ENCODE peak calls at places on chromosomes 13 and 19, in nine cellular contexts. Q is posterior cingulate gyrus; G is head of caudate nucleus; E is suprapubic skin; N is HFF-Myc; L is mammary epithelial cell; S is stimulated activated naive CD4-positive, alpha-beta T cell treated with Interleukin-2 at 50 U/mL for 16 hours; T is H9; K is M059J. O is an unnamed sample.

GRCh38 chr13:59771272-59771671 is 392.5 kb downstream of the DIAPH3 start:
- DNase-seq in Q (no peak), G (no peak), E (no peak), N (no peak), L (no peak), S (no peak), T (no peak), K (peak), O (no peak)

GRCh38 chr19:48964205-48965032 is 690 bp upstream of the FTL start:
- DNase-seq in Q (no peak), G (peak), E (no peak), N (no peak), L (no peak), S (no peak), T (no peak), K (peak), O (no peak)

GRCh38 chr13:68027311-68027710 is 797.2 kb upstream of the PCDH9 start:
- DNase-seq in Q (no peak), G (no peak), E (no peak), N (no peak), L (no peak), S (no peak), T (no peak), K (no peak), O (no peak)

GRCh38 chr13:35144496-35144895 is 202.4 kb downstream of the NBEA start:
- DNase-seq in Q (no peak), G (no peak), E (no peak), N (no peak), L (peak), S (no peak), T (no peak), K (peak), O (no peak)

GRCh38 chr19:45641274-45642105 is 2.3 kb upstream of the EML2 start:
- DNase-seq in Q (peak), G (peak), E (peak), N (peak), L (peak), S (peak), T (peak), K (peak), O (peak)

GRCh38 chr13:30529085-30529815 is 63.5 kb upstream of the HMGB1 start:
- DNase-seq in Q (no peak), G (no peak), E (no peak), N (no peak), L (no peak), S (no peak), T (no peak), K (no peak), O (no peak)

GRCh38 chr13:113991191-113991669 is 17.4 kb upstream of the C13orf46 start:
- DNase-seq in Q (no peak), G (no peak), E (peak), N (no peak), L (no peak), S (no peak), T (no peak), K (no peak), O (no peak)

GRCh38 chr13:91470084-91470621 is 71.7 kb downstream of the GPC5 start:
- DNase-seq in Q (no peak), G (no peak), E (no peak), N (no peak), L (no peak), S (no peak), T (no peak), K (no peak), O (no peak)

GRCh38 chr19:54262470-54262869 is 5.4 kb upstream of the LILRB5 start:
- DNase-seq in Q (no peak), G (no peak), E (no peak), N (no peak), L (no peak), S (no peak), T (no peak), K (no peak), O (no peak)

GRCh38 chr13:95337597-95337996 is 36.3 kb upstream of the ABCC4 start:
- DNase-seq in Q (no peak), G (no peak), E (no peak), N (no peak), L (no peak), S (no peak), T (no peak), K (no peak), O (no peak)

GRCh38 chr13:79445968-79446645 is 34.8 kb upstream of the NDFIP2 start:
- DNase-seq in Q (no peak), G (no peak), E (no peak), N (no peak), L (no peak), S (no peak), T (peak), K (no peak), O (no peak)

GRCh38 chr13:30696278-30697176 is 38.8 kb upstream of the ALOX5AP start:
- DNase-seq in Q (no peak), G (peak), E (peak), N (no peak), L (no peak), S (no peak), T (peak), K (peak), O (no peak)

GRCh38 chr13:50299546-50300249 is 284.5 kb downstream of the KCNRG start:
- DNase-seq in Q (no peak), G (no peak), E (no peak), N (no peak), L (peak), S (no peak), T (no peak), K (peak), O (no peak)

GRCh38 chr19:814108-815078 is 7.4 kb downstream of the PLPPR3 start:
- DNase-seq in Q (no peak), G (no peak), E (no peak), N (no peak), L (no peak), S (no peak), T (no peak), K (no peak), O (no peak)

GRCh38 chr19:38193445-38193844 is 30.6 kb downstream of the DPF1 start:
- DNase-seq in Q (no peak), G (no peak), E (no peak), N (no peak), L (no peak), S (no peak), T (no peak), K (no peak), O (no peak)

GRCh38 chr13:114078501-114079451 is 53.6 kb downstream of the RASA3 start:
- DNase-seq in Q (no peak), G (no peak), E (peak), N (peak), L (peak), S (no peak), T (no peak), K (no peak), O (no peak)

GRCh38 chr13:101283782-101284181 is 132.5 kb downstream of the NALCN start:
- DNase-seq in Q (no peak), G (peak), E (no peak), N (no peak), L (peak), S (no peak), T (no peak), K (no peak), O (no peak)

GRCh38 chr13:32629313-32629712 is 43.1 kb downstream of the PDS5B start:
- DNase-seq in Q (no peak), G (no peak), E (no peak), N (no peak), L (no peak), S (no peak), T (no peak), K (peak), O (no peak)

O was measured in HCT116.